ENCODE peak calls at places on chromosomes 4 and X, in six cellular contexts. Z is GM23338, E is SK-N-SH, W is OCI-LY7, T is HCT116, A is hepatocyte. R is an unnamed sample.

GRCh38 chr4:11700751-11701226 is 272.1 kb upstream of the HS3ST1 start:
- DNase-seq in W (no peak), Z (no peak), A (no peak), T (peak; percentile 48), E (no peak), R (no peak)

GRCh38 chr4:108693819-108694218 is 43.4 kb downstream of the OSTC start:
- DNase-seq in W (no peak), Z (no peak), E (no peak), A (no peak), T (no peak), R (peak; percentile 58)

GRCh38 chr4:141473952-141474351 is 162.4 kb upstream of the IL15 start:
- DNase-seq in W (no peak), E (no peak), Z (no peak), T (no peak), A (no peak), R (peak; percentile 73)

GRCh38 chr4:174156239-174156826 is 127.1 kb downstream of the FBXO8 start:
- DNase-seq in W (peak; percentile 37), E (peak; percentile 27), A (peak; percentile 67), T (peak; percentile 48), Z (peak; percentile 58), R (peak; percentile 63)

GRCh38 chrX:33415454-33415853 is 204.1 kb upstream of the DMD start:
- DNase-seq in A (peak; percentile 3), Z (no peak), T (no peak), E (no peak), W (no peak), R (no peak)

GRCh38 chr4:101218346-101218745 is 129.0 kb downstream of the PPP3CA start:
- DNase-seq in Z (no peak), A (no peak), E (no peak), W (no peak), T (no peak), R (peak; percentile 50)

GRCh38 chr4:143230683-143231082 is 46.0 kb downstream of the USP38 start:
- DNase-seq in E (no peak), A (no peak), Z (no peak), T (no peak), W (no peak), R (no peak)

GRCh38 chr4:30755306-30755705 is 35.1 kb downstream of the PCDH7 start:
- DNase-seq in Z (no peak), A (no peak), W (no peak), E (no peak), T (no peak), R (no peak)

GRCh38 chrX:120023259-120023658 is 54.2 kb downstream of the RHOXF2B start:
- DNase-seq in W (no peak), A (no peak), E (no peak), T (no peak), Z (no peak), R (no peak)

DNA sequence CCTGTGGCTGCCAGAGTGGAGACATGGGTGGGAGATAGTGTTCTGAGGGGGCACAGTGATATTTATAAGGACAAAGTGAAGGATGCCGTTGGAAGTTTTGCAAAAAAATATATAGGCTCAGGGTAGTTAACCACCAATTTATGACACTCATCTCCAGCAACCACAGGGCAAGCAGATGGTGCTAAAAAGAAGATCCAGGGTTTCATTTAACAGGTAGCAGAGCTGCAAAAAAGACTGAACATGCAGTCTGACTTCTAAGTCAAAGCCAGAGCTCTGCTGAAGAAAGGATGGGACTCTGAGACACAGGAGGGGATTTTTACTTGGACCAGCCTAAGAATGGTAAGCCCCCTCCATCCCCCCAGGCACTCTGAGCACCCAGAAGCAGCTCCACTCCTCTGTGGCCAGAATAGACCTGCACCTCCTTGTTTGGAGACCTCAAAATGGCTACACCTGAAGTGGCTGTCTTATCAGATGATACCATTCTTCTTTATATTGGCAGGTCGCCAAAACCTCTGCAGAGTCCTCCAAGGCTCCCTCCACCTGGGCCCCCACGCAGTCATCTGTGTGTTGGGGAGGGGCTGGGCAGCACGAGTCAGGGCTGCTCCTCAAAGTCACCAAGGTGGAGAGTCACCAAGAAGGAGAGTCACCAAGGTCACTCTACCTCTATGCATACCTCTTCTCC is 161.4 kb upstream of the FAM9B start:
- DNase-seq in Z (no peak), W (no peak), E (no peak), T (no peak), A (peak; percentile 11), R (no peak)
- H3K9me2 ChIP-seq in Z (no peaks in the 10 kb centered on the region), W (no peaks in the 10 kb centered on the region), E (no peaks in the 10 kb centered on the region), T (no peaks in the 10 kb centered on the region), A (no peaks in the 10 kb centered on the region), R (no peaks in the 10 kb centered on the region)

DNA sequence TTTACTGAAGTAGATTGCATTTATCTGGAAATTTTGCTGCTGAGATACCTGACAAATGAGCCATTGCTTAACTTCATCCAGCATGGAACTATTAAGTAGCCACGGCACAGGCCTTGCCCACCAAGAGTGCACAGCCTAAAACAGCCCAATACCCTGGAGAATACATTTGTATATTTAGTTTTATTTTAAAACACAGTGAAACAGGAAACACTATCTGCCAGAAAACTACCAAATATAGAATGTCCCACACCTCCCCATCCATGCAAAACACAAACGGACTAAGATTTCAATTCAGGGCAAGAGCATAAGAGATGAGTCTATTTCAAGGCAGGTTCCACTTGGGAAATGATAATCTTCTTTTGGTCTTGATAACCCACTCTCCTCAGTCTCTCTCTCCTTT is 57.1 kb downstream of the MAML3 start:
- DNase-seq in W (peak; percentile 16), Z (no peak), T (no peak), E (no peak), A (no peak), R (no peak)
- H3K4me1 ChIP-seq in W (peaks cover 45% of the 10 kb centered on the region), Z (peaks cover 36% of the 10 kb centered on the region), T (peaks cover 61% of the 10 kb centered on the region), E (peaks cover 63% of the 10 kb centered on the region), A (peaks cover 67% of the 10 kb centered on the region), R (peaks cover 48% of the 10 kb centered on the region)

GRCh38 chrX:13226214-13226613 is 93.6 kb downstream of the ATXN3L start:
- DNase-seq in Z (no peak), T (no peak), E (no peak), A (no peak), W (no peak), R (no peak)
- H3K9me2 ChIP-seq in Z (no peaks in the 10 kb centered on the region), T (no peaks in the 10 kb centered on the region), E (no peaks in the 10 kb centered on the region), A (no peaks in the 10 kb centered on the region), W (no peaks in the 10 kb centered on the region), R (no peaks in the 10 kb centered on the region)

GRCh38 chrX:123876844-123877243 is 17.0 kb downstream of the XIAP start:
- DNase-seq in E (no peak), T (no peak), W (no peak), Z (no peak), A (no peak), R (no peak)

GRCh38 chrX:123876177-123876576 is 16.3 kb downstream of the XIAP start:
- DNase-seq in T (no peak), Z (no peak), E (no peak), W (no peak), A (no peak), R (no peak)

GRCh38 chrX:123878177-123878576 is 18.3 kb downstream of the XIAP start:
- DNase-seq in A (no peak), T (no peak), E (no peak), W (peak; percentile 33), Z (no peak), R (peak; percentile 18)

GRCh38 chrX:123871309-123871708 is 11.5 kb downstream of the XIAP start:
- DNase-seq in A (no peak), Z (no peak), W (no peak), T (no peak), E (no peak), R (no peak)

GRCh38 chrX:123873956-123874355 is 14.1 kb downstream of the XIAP start:
- DNase-seq in W (no peak), E (no peak), Z (no peak), T (no peak), A (no peak), R (no peak)
- H3K4me1 ChIP-seq in W (peaks cover 23% of the 10 kb centered on the region), E (peaks cover 3% of the 10 kb centered on the region), Z (no peaks in the 10 kb centered on the region), T (peaks cover 9% of the 10 kb centered on the region), A (no peaks in the 10 kb centered on the region), R (peaks cover 23% of the 10 kb centered on the region)

GRCh38 chr4:5895287-5895686 is 2.4 kb upstream of the CRMP1 start:
- DNase-seq in W (no peak), E (no peak), A (no peak), Z (no peak), T (no peak), R (no peak)
- H3K9me2 ChIP-seq in W (no peaks in the 10 kb centered on the region), E (no peaks in the 10 kb centered on the region), A (no peaks in the 10 kb centered on the region), Z (no peaks in the 10 kb centered on the region), T (no peaks in the 10 kb centered on the region), R (no peaks in the 10 kb centered on the region)

GRCh38 chr4:4388836-4389575 is 2.1 kb downstream of the NSG1 start:
- DNase-seq in Z (no peak), W (no peak), E (no peak), T (no peak), A (no peak), R (no peak)
- H3K4me1 ChIP-seq in Z (peaks cover 6% of the 10 kb centered on the region), W (peaks cover 25% of the 10 kb centered on the region), E (peaks cover 14% of the 10 kb centered on the region), T (no peaks in the 10 kb centered on the region), A (peaks cover 5% of the 10 kb centered on the region), R (peaks cover 4% of the 10 kb centered on the region)

GRCh38 chr4:19051751-19052296 is 1030.3 kb upstream of the LCORL start:
- DNase-seq in Z (peak; percentile 9), T (no peak), A (no peak), E (no peak), W (no peak), R (no peak)
- H3K9me2 ChIP-seq in Z (no peaks in the 10 kb centered on the region), T (no peaks in the 10 kb centered on the region), A (no peaks in the 10 kb centered on the region), E (no peaks in the 10 kb centered on the region), W (no peaks in the 10 kb centered on the region), R (no peaks in the 10 kb centered on the region)

GRCh38 chr4:65592089-65592488 is 78.2 kb downstream of the EPHA5 start:
- DNase-seq in W (no peak), T (no peak), E (no peak), A (no peak), Z (peak; percentile 50), R (no peak)

GRCh38 chr4:65589331-65589730 is 81.0 kb downstream of the EPHA5 start:
- DNase-seq in W (no peak), T (no peak), Z (peak; percentile 11), E (no peak), A (no peak), R (no peak)
- H3K4me1 ChIP-seq in W (no peaks in the 10 kb centered on the region), T (no peaks in the 10 kb centered on the region), Z (peaks cover 55% of the 10 kb centered on the region), E (no peaks in the 10 kb centered on the region), A (no peaks in the 10 kb centered on the region), R (no peaks in the 10 kb centered on the region)

DNA sequence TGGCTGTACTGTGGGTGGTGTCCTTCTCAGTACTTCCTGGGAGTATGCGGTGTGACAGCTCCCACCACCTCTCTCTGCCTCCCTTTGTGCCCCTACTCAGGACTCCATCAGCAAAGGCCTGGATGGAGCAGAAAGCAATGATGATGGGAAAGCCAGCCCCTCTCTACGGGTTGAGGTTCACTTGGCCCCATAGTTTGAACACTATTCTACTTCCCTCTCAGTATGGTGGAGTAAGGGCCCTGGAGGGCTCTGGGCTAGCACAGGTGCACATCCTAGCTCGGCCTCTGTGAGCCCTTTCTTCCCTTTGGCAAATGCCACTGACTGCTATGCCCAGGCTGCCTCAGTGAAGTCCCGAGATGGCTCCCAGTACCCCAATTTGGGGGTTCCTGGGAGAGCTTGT is 31.0 kb downstream of the PRPS1 start:
- DNase-seq in W (no peak), A (no peak), E (no peak), Z (no peak), T (no peak), R (no peak)
- H3K9me2 ChIP-seq in W (no peaks in the 10 kb centered on the region), A (no peaks in the 10 kb centered on the region), E (no peaks in the 10 kb centered on the region), Z (no peaks in the 10 kb centered on the region), T (no peaks in the 10 kb centered on the region), R (no peaks in the 10 kb centered on the region)